ENCODE peak calls at places on chromosome 1, in eight cellular contexts. E, A, F, N, O, X, I and Z are unnamed samples.

GRCh38 chr1:111570781-111571181 is 48.8 kb upstream of the RAP1A start:
- DNase-seq in A (peak; percentile 42), I (no peak), F (no peak), N (peak; percentile 28), E (peak; percentile 42), X (peak; percentile 19), O (no peak), Z (no peak)

GRCh38 chr1:23664837-23665795 is 26.5 kb upstream of the RPL11 start:
- DNase-seq in E (peak; percentile 62), N (no peak), F (no peak), X (no peak), O (no peak), A (peak; percentile 54), I (no peak), Z (no peak)

GRCh38 chr1:8314346-8315280 is 3.3 kb upstream of the SLC45A1 start:
- DNase-seq in N (peak; percentile 68), O (peak; percentile 19), E (peak; percentile 84), A (peak; percentile 88), I (peak; percentile 44), X (no peak), F (peak; percentile 68), Z (peak; percentile 49)

GRCh38 chr1:84225636-84226035 is 75.9 kb upstream of the SAMD13 start:
- DNase-seq in A (no peak), O (no peak), N (no peak), E (no peak), F (no peak), I (no peak), X (no peak), Z (no peak)

GRCh38 chr1:234069760-234070159 is 165.3 kb downstream of the SLC35F3 start:
- DNase-seq in A (no peak), F (no peak), E (no peak), N (no peak), O (no peak), X (no peak), I (no peak), Z (no peak)

GRCh38 chr1:15261155-15262002 is 14.4 kb downstream of the FHAD1 start:
- DNase-seq in X (no peak), E (peak; percentile 22), O (no peak), I (peak; percentile 31), A (no peak), F (no peak), N (no peak), Z (peak; percentile 33)

GRCh38 chr1:29998686-29999085 is 724.7 kb downstream of the MATN1 start:
- DNase-seq in N (no peak), O (no peak), E (no peak), A (no peak), X (no peak), F (no peak), I (no peak), Z (no peak)

GRCh38 chr1:7007902-7008301 is 222.6 kb downstream of the CAMTA1 start:
- DNase-seq in X (no peak), E (no peak), A (no peak), I (no peak), O (no peak), N (no peak), F (no peak), Z (no peak)

GRCh38 chr1:224273651-224274050 is 56.3 kb downstream of the NVL start:
- DNase-seq in F (no peak), I (no peak), A (no peak), E (peak; percentile 72), O (no peak), X (no peak), N (no peak), Z (no peak)